ENCODE peak calls at places on chromosome 7, in eight cellular contexts. O is stromal cell of bone marrow; D is coronary artery; C is NCI-H1436; A is activated CD8-positive, alpha-beta T cell treated with anti-CD3 and anti-CD28 coated beads, Interleukin-2, amount 10 ng/mL, durations not matched to agents 7 days and 5 days; N is neural progenitor cell; E is NCI-H1417; H is endodermal cell. M is an unnamed sample.

GRCh38 chr7:48759431-48760080 is 164.8 kb upstream of the CDC14C start:
- DNase-seq in N (no peak), C (no peak), O (no peak), H (no peak), A (no peak), E (no peak), D (no peak), M (no peak)

GRCh38 chr7:24378871-24379608 is 95.0 kb downstream of the NPY start:
- DNase-seq in A (no peak), D (no peak), E (no peak), O (no peak), C (no peak), N (no peak), H (no peak), M (peak)

GRCh38 chr7:20651960-20652544 is 36.6 kb downstream of the ABCB5 start:
- DNase-seq in D (no peak), H (no peak), O (peak), A (no peak), E (peak), N (no peak), C (no peak), M (peak)

GRCh38 chr7:20206104-20206896 is 10.9 kb downstream of the MACC1 start:
- DNase-seq in C (no peak), H (no peak), E (no peak), A (no peak), N (no peak), D (no peak), O (no peak), M (no peak)

GRCh38 chr7:67788689-67789088 is 792.1 kb downstream of the TYW1 start:
- DNase-seq in C (no peak), E (no peak), H (peak), D (no peak), N (peak), O (peak), A (no peak), M (no peak)

GRCh38 chr7:5423272-5423843 is at the start of gene TNRC18:
- DNase-seq in A (no peak), C (no peak), O (no peak), N (no peak), D (peak), H (no peak), E (no peak), M (no peak)

GRCh38 chr7:5758753-5759330 is 22.6 kb downstream of the RNF216 start:
- DNase-seq in A (no peak), C (no peak), O (no peak), N (no peak), E (no peak), H (no peak), D (no peak), M (no peak)

GRCh38 chr7:120988591-120989299 is at the start of gene CPED1:
- DNase-seq in C (no peak), A (peak), O (peak), H (peak), N (peak), D (peak), E (peak), M (peak)

GRCh38 chr7:43768894-43769272 is 10.4 kb downstream of the BLVRA start:
- DNase-seq in E (no peak), D (no peak), H (no peak), A (no peak), C (no peak), N (no peak), O (no peak), M (no peak)

GRCh38 chr7:23759556-23760391 is 49.8 kb downstream of the STK31 start:
- DNase-seq in O (no peak), H (no peak), D (no peak), N (no peak), A (no peak), E (no peak), C (no peak), M (peak)

GRCh38 chr7:74290999-74291441 is 1.8 kb downstream of the CLIP2 start:
- DNase-seq in E (peak), A (no peak), O (no peak), N (no peak), D (no peak), H (peak), C (no peak), M (no peak)

GRCh38 chr7:17233643-17234397 is 64.6 kb upstream of the AHR start:
- DNase-seq in A (peak), N (no peak), O (no peak), C (no peak), H (no peak), E (no peak), D (no peak), M (no peak)

GRCh38 chr7:100875356-100875751 is 451 bp downstream of the SRRT start:
- DNase-seq in D (no peak), O (no peak), N (peak), E (no peak), H (no peak), A (peak), C (no peak), M (no peak)

GRCh38 chr7:98178321-98178720 is 32.9 kb upstream of the BHLHA15 start:
- DNase-seq in E (no peak), C (no peak), D (no peak), O (no peak), A (no peak), H (no peak), N (no peak), M (peak)

GRCh38 chr7:29454899-29455451 is 108.7 kb upstream of the PRR15 start:
- DNase-seq in H (no peak), E (no peak), C (no peak), D (no peak), A (no peak), N (no peak), O (no peak), M (no peak)

GRCh38 chr7:158275711-158276413 is 311.8 kb downstream of the PTPRN2 start:
- DNase-seq in E (no peak), H (no peak), A (no peak), N (no peak), D (no peak), O (no peak), C (no peak), M (no peak)

GRCh38 chr7:81767883-81768282 is 2.0 kb downstream of the HGF start:
- DNase-seq in N (no peak), H (no peak), C (no peak), A (no peak), E (no peak), O (no peak), D (no peak), M (no peak)

GRCh38 chr7:18834574-18835361 is 282.7 kb downstream of the TWIST1 start:
- DNase-seq in C (no peak), D (no peak), O (no peak), N (no peak), A (no peak), E (no peak), H (no peak), M (no peak)

GRCh38 chr7:50389961-50390360 is 60.2 kb downstream of the FIGNL1 start:
- DNase-seq in D (no peak), E (no peak), O (no peak), N (no peak), H (no peak), A (peak), C (no peak), M (no peak)

GRCh38 chr7:120053390-120053961 is 219.5 kb upstream of the KCND2 start:
- DNase-seq in A (no peak), O (peak), C (no peak), N (no peak), D (no peak), E (no peak), H (no peak), M (peak)

GRCh38 chr7:157211710-157212109 is 73.0 kb downstream of the UBE3C start:
- DNase-seq in O (peak), N (no peak), A (no peak), E (peak), H (no peak), C (peak), D (no peak), M (no peak)

GRCh38 chr7:151493083-151493482 is 26.6 kb downstream of the RHEB start:
- DNase-seq in N (no peak), A (no peak), D (no peak), C (no peak), O (no peak), E (no peak), H (no peak), M (no peak)

GRCh38 chr7:75630549-75630948 is 108.2 kb downstream of the HIP1 start:
- DNase-seq in H (no peak), O (no peak), A (no peak), C (no peak), N (no peak), E (no peak), D (no peak), M (no peak)

GRCh38 chr7:117686311-117686935 is 186.8 kb downstream of the CTTNBP2 start:
- DNase-seq in C (no peak), D (no peak), O (no peak), H (no peak), A (no peak), E (no peak), N (peak), M (no peak)

GRCh38 chr7:111954474-111955311 is 251.5 kb downstream of the DOCK4 start:
- DNase-seq in E (no peak), A (no peak), N (peak), O (no peak), C (no peak), H (peak), D (no peak), M (no peak)

GRCh38 chr7:69190738-69191137 is 407.5 kb upstream of the AUTS2 start:
- DNase-seq in O (no peak), N (no peak), D (no peak), H (no peak), C (no peak), E (no peak), A (no peak), M (no peak)

GRCh38 chr7:21653623-21654022 is 110.8 kb downstream of the DNAH11 start:
- DNase-seq in E (no peak), D (no peak), C (no peak), A (no peak), O (no peak), H (no peak), N (no peak), M (no peak)

GRCh38 chr7:156446990-156447389 is 193.6 kb upstream of the RNF32 start:
- DNase-seq in O (no peak), C (no peak), N (no peak), H (no peak), A (no peak), E (no peak), D (no peak), M (no peak)

GRCh38 chr7:155813791-155814568 is 1.7 kb upstream of the SHH start:
- DNase-seq in H (peak), E (no peak), N (no peak), C (no peak), D (no peak), A (no peak), O (no peak), M (no peak)

GRCh38 chr7:27704407-27705199 is 35.4 kb upstream of the TAX1BP1 start:
- DNase-seq in O (no peak), D (no peak), A (no peak), N (no peak), C (no peak), E (no peak), H (no peak), M (no peak)